ENCODE peak calls at places on chromosomes 1 and 21, in four cellular contexts. H, F, B and G are unnamed samples.

GRCh38 chr1:81157686-81158085 is 643.0 kb upstream of the ADGRL2 start:
- DNase-seq in H (peak), F (no peak), B (no peak), G (peak)

GRCh38 chr1:154661110-154661509 is 53.1 kb upstream of the ADAR start:
- DNase-seq in B (no peak), H (no peak), F (no peak), G (no peak)

GRCh38 chr1:184418955-184419733 is 32.3 kb downstream of the C1orf21 start:
- DNase-seq in B (no peak), F (no peak), H (no peak), G (no peak)

GRCh38 chr1:205061665-205062069 is 18.7 kb downstream of the CNTN2 start:
- DNase-seq in B (peak), H (peak), F (peak), G (peak)

GRCh38 chr1:29398431-29398830 is 162.1 kb downstream of the PTPRU start:
- DNase-seq in B (no peak), H (peak), F (no peak), G (peak)

GRCh38 chr1:3651011-3651938 is 1.0 kb upstream of the TP73 start:
- DNase-seq in H (no peak), F (no peak), B (peak), G (peak)

GRCh38 chr1:185808675-185809074 is 74.5 kb downstream of the HMCN1 start:
- DNase-seq in H (peak), F (no peak), B (no peak), G (no peak)

GRCh38 chr1:100070201-100070939 is 62.4 kb downstream of the SASS6 start:
- DNase-seq in F (no peak), B (no peak), H (no peak), G (no peak)

GRCh38 chr1:208628298-208628914 is 384.2 kb upstream of the PLXNA2 start:
- DNase-seq in B (no peak), F (no peak), H (no peak), G (no peak)

GRCh38 chr1:156372265-156372586 is 3.2 kb downstream of the RHBG start:
- DNase-seq in F (no peak), B (no peak), H (no peak), G (no peak)

GRCh38 chr1:183205196-183205781 is 19.2 kb downstream of the LAMC2 start:
- DNase-seq in H (peak), F (no peak), B (no peak), G (peak)

GRCh38 chr1:77434972-77435371 is 153.2 kb downstream of the AK5 start:
- DNase-seq in F (no peak), B (no peak), H (no peak), G (no peak)

GRCh38 chr1:113166473-113166872 is 93.5 kb downstream of the LRIG2 start:
- DNase-seq in B (no peak), H (no peak), F (no peak), G (no peak)

GRCh38 chr1:12208764-12209494 is 20.9 kb upstream of the VPS13D start:
- DNase-seq in B (peak), F (peak), H (peak), G (peak)

GRCh38 chr1:60970081-60970509 is 112.3 kb upstream of the NFIA start:
- DNase-seq in F (no peak), B (peak), H (peak), G (peak)

GRCh38 chr1:162701286-162701685 is 69.0 kb downstream of the DDR2 start:
- DNase-seq in B (no peak), H (no peak), F (no peak), G (no peak)

GRCh38 chr21:28159396-28159795 is 833.3 kb downstream of the LTN1 start:
- DNase-seq in F (no peak), B (no peak), H (no peak), G (no peak)

GRCh38 chr1:209104646-209105045 is 478.9 kb upstream of the CAMK1G start:
- DNase-seq in B (no peak), H (no peak), F (no peak), G (no peak)

GRCh38 chr1:61083014-61083798 is 845 bp downstream of the NFIA start:
- DNase-seq in B (peak), H (no peak), F (no peak), G (no peak)

GRCh38 chr1:183094376-183094775 is 71.2 kb downstream of the LAMC1 start:
- DNase-seq in F (no peak), H (no peak), B (no peak), G (no peak)

GRCh38 chr1:16015960-16016901 is 1.6 kb downstream of the HSPB7 start:
- DNase-seq in B (no peak), F (no peak), H (no peak), G (no peak)

GRCh38 chr1:244065960-244066388 is 14.9 kb downstream of the ZBTB18 start:
- DNase-seq in B (no peak), F (peak), H (peak), G (peak)

GRCh38 chr1:36528361-36529349 is 45.9 kb upstream of the CSF3R start:
- DNase-seq in F (no peak), H (no peak), B (peak), G (no peak)
- TF ChIP-seq CTCF in F (no peak), H (no peak), B (peak), G (no peak)

GRCh38 chr1:228085287-228085926 is 2.9 kb downstream of the ARF1 start:
- DNase-seq in F (peak), H (peak), B (peak), G (peak)

GRCh38 chr1:228088586-228089498 is 6.3 kb downstream of the ARF1 start:
- DNase-seq in H (peak), B (no peak), F (no peak), G (peak)

GRCh38 chr1:228090613-228091081 is 8.1 kb downstream of the ARF1 start:
- DNase-seq in B (no peak), F (no peak), H (peak), G (peak)

GRCh38 chr1:228089520-228090380 is 7.2 kb downstream of the ARF1 start:
- DNase-seq in H (no peak), F (no peak), B (no peak), G (no peak)

DNA sequence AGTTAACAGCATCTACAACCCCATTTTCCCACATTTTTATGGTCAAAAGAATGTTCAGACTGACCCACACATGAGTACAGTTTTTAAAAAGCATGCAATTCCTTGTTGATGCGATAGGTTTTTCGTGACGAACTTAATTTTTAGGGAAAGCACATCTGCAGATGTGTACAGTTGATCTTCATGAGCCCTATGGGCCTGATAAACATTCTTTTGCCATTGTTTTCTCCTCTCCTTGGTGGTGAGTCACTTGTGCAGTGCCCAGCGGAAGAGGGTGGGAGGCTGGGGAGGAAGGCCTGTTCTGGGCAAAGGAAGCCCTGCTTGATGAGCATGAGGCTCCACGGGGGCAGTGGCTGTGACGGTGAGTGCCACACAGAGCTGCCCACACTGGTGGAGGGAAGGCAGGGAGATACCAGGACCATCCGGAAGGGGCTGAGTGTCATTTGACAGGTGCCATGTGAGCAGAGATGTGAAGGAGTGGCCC is 5.3 kb downstream of the ARF1 start:
- DNase-seq in B (no peak), H (peak), F (peak), G (peak)
- H3K4me3 ChIP-seq in B (no peak), H (peak), F (no peak), G (peak)

GRCh38 chr1:160340866-160341265 is 2.2 kb downstream of the COPA start:
- DNase-seq in B (no peak), H (no peak), F (no peak), G (no peak)

GRCh38 chr1:160340146-160340545 is 2.9 kb downstream of the COPA start:
- DNase-seq in H (no peak), F (no peak), B (no peak), G (no peak)

GRCh38 chr1:160342520-160342919 is 530 bp downstream of the COPA start:
- DNase-seq in H (peak), F (no peak), B (peak), G (peak)

GRCh38 chr1:160346953-160347352 is 3.8 kb downstream of the NCSTN start:
- DNase-seq in B (no peak), F (no peak), H (no peak), G (no peak)

GRCh38 chr1:160342953-160343869 is at the start of the genes COPA and NCSTN:
- DNase-seq in B (peak), H (peak), F (peak), G (peak)
- TF ChIP-seq CTCF in B (no peak), H (no peak), F (no peak), G (peak)

DNA sequence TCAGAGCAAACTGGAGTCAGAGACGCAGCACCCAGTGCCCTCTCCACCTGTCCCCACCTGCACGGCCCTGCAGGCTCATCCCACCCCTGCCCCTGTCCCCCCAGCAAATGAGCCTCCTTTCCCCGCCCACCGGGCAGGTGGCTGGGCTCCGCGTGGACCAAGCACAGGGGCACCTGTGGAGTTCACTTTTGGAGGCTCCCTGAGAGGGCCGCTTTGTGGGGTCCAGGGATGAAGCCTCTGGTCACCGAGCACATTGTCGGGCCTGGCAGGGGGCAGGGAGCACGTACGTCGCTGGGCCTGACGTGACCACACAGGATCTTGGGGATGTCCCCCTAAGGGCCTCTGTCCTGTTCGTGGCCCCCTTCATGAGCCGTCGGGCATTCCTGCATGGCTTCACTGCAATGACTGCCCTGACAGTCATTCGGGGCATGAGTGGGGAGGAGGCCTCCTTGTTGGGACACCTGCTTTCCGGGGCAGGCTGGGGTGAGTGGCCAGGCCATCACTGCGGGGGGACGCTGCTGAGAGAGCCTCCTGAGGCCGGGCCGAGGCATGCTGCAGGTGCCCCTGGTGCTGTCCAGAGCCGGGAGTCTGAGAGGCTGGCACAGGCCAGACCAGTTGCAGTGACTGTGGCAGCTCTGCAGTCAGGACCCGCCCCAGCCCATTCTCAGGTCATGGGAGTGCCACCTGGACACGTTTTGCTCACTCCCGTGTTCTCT is 19.7 kb downstream of the SLX9 start:
- DNase-seq in F (no peak), B (no peak), H (no peak), G (no peak)
- H3K4me3 ChIP-seq in F (no peak), B (no peak), H (no peak), G (no peak)